ENCODE peak calls at places on chromosomes 7 and 10, in five cellular contexts. G is cardiac septum; I is coronary artery; P is stimulated activated CD4-positive, alpha-beta T cell treated with anti-CD3 and anti-CD28 coated beads, Interleukin-12 subunit alpha, Interleukin-12 subunit beta, amount 100 ng/mL, for 4 hours; V is HuH-7.5. H is an unnamed sample.

GRCh38 chr10:16520900-16521299 is 779 bp downstream of the C1QL3 start:
- DNase-seq in P (peak; percentile 37), I (no peak), V (no peak), G (no peak), H (peak; percentile 11)

GRCh38 chr10:75470901-75471300 is 39.5 kb downstream of the LRMDA start:
- DNase-seq in G (no peak), P (no peak), V (no peak), I (no peak), H (peak; percentile 22)

GRCh38 chr10:109650228-109650627 is 273.1 kb downstream of the XPNPEP1 start:
- DNase-seq in I (no peak), V (no peak), G (no peak), P (no peak), H (no peak)

GRCh38 chr7:153835712-153836265 is 216.4 kb upstream of the DPP6 start:
- DNase-seq in G (no peak), P (no peak), I (no peak), V (no peak), H (peak; percentile 1)

GRCh38 chr10:22990443-22990842 is 62.6 kb downstream of the ARMC3 start:
- DNase-seq in V (no peak), P (no peak), G (no peak), I (no peak), H (no peak)

GRCh38 chr7:25795824-25796235 is 356.2 kb upstream of the NFE2L3 start:
- DNase-seq in I (no peak), P (no peak), G (no peak), V (no peak), H (peak; percentile 58)

GRCh38 chr10:4069491-4069890 is 284.5 kb upstream of the KLF6 start:
- DNase-seq in P (no peak), V (no peak), G (no peak), I (no peak), H (peak; percentile 80)

GRCh38 chr7:41538810-41539724 is 163.8 kb downstream of the INHBA start:
- DNase-seq in I (no peak), G (no peak), V (no peak), P (no peak), H (peak; percentile 33)

GRCh38 chr10:18505719-18506118 is 145.7 kb downstream of the NSUN6 start:
- DNase-seq in V (no peak), G (no peak), I (no peak), P (no peak), H (no peak)

GRCh38 chr7:17680943-17681351 is 259.3 kb downstream of the SNX13 start:
- DNase-seq in G (no peak), I (no peak), V (no peak), P (no peak), H (peak; percentile 54)

GRCh38 chr10:101441539-101442455 is 87.8 kb downstream of the BTRC start:
- DNase-seq in V (peak; percentile 29), G (no peak), I (no peak), P (no peak), H (peak; percentile 71)

GRCh38 chr7:117164578-117164977 is 158.3 kb downstream of the WNT2 start:
- DNase-seq in P (no peak), G (no peak), V (no peak), I (no peak), H (no peak)

GRCh38 chr7:137421389-137421788 is 77.9 kb upstream of the PTN start:
- DNase-seq in G (no peak), P (no peak), I (no peak), V (no peak), H (peak; percentile 65)

GRCh38 chr7:119664601-119665000 is 608.4 kb upstream of the KCND2 start:
- DNase-seq in G (no peak), V (no peak), P (no peak), I (no peak), H (peak; percentile 64)

GRCh38 chr10:74174533-74174932 is 23.5 kb downstream of the ADK start:
- DNase-seq in I (no peak), V (no peak), G (no peak), P (no peak), H (no peak)

GRCh38 chr10:3424102-3424803 is 251.7 kb upstream of the PITRM1 start:
- DNase-seq in P (no peak), I (no peak), V (no peak), G (no peak), H (peak; percentile 79)

GRCh38 chr7:45162943-45163691 is 5.5 kb downstream of the RAMP3 start:
- DNase-seq in V (no peak), I (no peak), G (peak; percentile 59), P (no peak), H (no peak)

GRCh38 chr10:124677871-124678565 is 66.2 kb downstream of the FAM53B start:
- DNase-seq in V (no peak), P (no peak), I (no peak), G (no peak), H (peak; percentile 64)

GRCh38 chr7:155210386-155210785 is 87.3 kb upstream of the INSIG1 start:
- DNase-seq in I (no peak), P (no peak), V (no peak), G (no peak), H (no peak)

GRCh38 chr7:101947899-101948298 is 130.5 kb downstream of the CUX1 start:
- DNase-seq in I (no peak), P (no peak), G (peak; percentile 85), V (no peak), H (peak; percentile 55)

GRCh38 chr10:121864168-121864567 is 63.7 kb downstream of the ATE1 start:
- DNase-seq in I (no peak), P (no peak), G (no peak), V (no peak), H (no peak)

GRCh38 chr10:27564880-27565279 is 60.8 kb downstream of the RAB18 start:
- DNase-seq in I (no peak), P (no peak), V (no peak), G (no peak), H (no peak)

GRCh38 chr7:140646931-140647647 is 6.5 kb upstream of the DENND2A start:
- DNase-seq in G (peak; percentile 72), P (no peak), V (peak; percentile 82), I (no peak), H (peak; percentile 40)

GRCh38 chr7:134943785-134944400 is 42.4 kb upstream of the AGBL3 start:
- DNase-seq in V (no peak), G (no peak), P (no peak), I (no peak), H (no peak)

GRCh38 chr10:25758041-25758457 is 176.0 kb upstream of the MYO3A start:
- DNase-seq in P (no peak), G (no peak), V (no peak), I (no peak), H (no peak)

GRCh38 chr7:128454808-128455555 is 696 bp upstream of the HILPDA start:
- DNase-seq in P (no peak), I (no peak), G (no peak), V (no peak), H (peak; percentile 82)

GRCh38 chr7:130894146-130895005 is 160.4 kb upstream of the KLF14 start:
- DNase-seq in P (no peak), G (peak; percentile 86), I (no peak), V (no peak), H (peak; percentile 75)

GRCh38 chr7:118559207-118559606 is 334.7 kb downstream of the ANKRD7 start:
- DNase-seq in V (no peak), P (no peak), G (no peak), I (no peak), H (no peak)

GRCh38 chr10:71829171-71829570 is 21.9 kb downstream of the PSAP start:
- DNase-seq in G (no peak), I (no peak), V (no peak), P (no peak), H (peak; percentile 36)

GRCh38 chr10:125011171-125011925 is 69.4 kb downstream of the ZRANB1 start:
- DNase-seq in V (no peak), G (no peak), P (no peak), I (no peak), H (no peak)

GRCh38 chr7:154304740-154305679 is 252.8 kb downstream of the DPP6 start:
- DNase-seq in V (no peak), P (no peak), I (no peak), G (no peak), H (no peak)

GRCh38 chr10:86795353-86795752 is 38.9 kb downstream of the BMPR1A start:
- DNase-seq in I (no peak), P (no peak), V (peak; percentile 15), G (no peak), H (peak; percentile 69)